ENCODE peak calls at places on chromosomes 5 and 9, in four cellular contexts. Z is substantia nigra; P is AML-193; D is activated naive CD4-positive, alpha-beta T cell treated with Interleukin-2 at 50 U/mL for 16 hours. A is an unnamed sample.

GRCh38 chr9:75891277-75892167 is 1.0 kb downstream of the PCSK5 start:
- DNase-seq in Z (no peak), D (peak; percentile 24), P (no peak), A (peak; percentile 18)

GRCh38 chr9:126684345-126684744 is 70.6 kb downstream of the LMX1B start:
- DNase-seq in D (no peak), Z (no peak), P (no peak), A (no peak)

GRCh38 chr5:106363578-106363977 is 1307.2 kb downstream of the EFNA5 start:
- DNase-seq in D (no peak), P (no peak), Z (no peak), A (no peak)

GRCh38 chr5:115948013-115948605 is 14.2 kb upstream of the LVRN start:
- DNase-seq in D (no peak), Z (no peak), P (peak; percentile 37), A (no peak)

GRCh38 chr5:180784497-180785097 is 18.0 kb downstream of the MGAT1 start:
- DNase-seq in D (peak; percentile 76), Z (no peak), P (peak; percentile 45), A (no peak)

GRCh38 chr9:34346873-34347799 is 17.8 kb downstream of the NUDT2 start:
- DNase-seq in D (no peak), P (no peak), Z (no peak), A (no peak)

GRCh38 chr5:167565555-167565954 is 725.9 kb upstream of the WWC1 start:
- DNase-seq in Z (no peak), D (no peak), P (peak; percentile 2), A (no peak)

GRCh38 chr5:122965111-122965510 is 71.4 kb downstream of the PPIC start:
- DNase-seq in Z (no peak), P (no peak), D (no peak), A (no peak)

GRCh38 chr9:134880484-134881312 is at the start of gene FCN2:
- DNase-seq in P (no peak), Z (no peak), D (no peak), A (no peak)

GRCh38 chr9:136538599-136539426 is 7.0 kb downstream of the NOTCH1 start:
- DNase-seq in Z (no peak), D (peak; percentile 77), P (no peak), A (no peak)

GRCh38 chr5:33679791-33680190 is 212.0 kb downstream of the ADAMTS12 start:
- DNase-seq in Z (no peak), D (no peak), P (no peak), A (no peak)

GRCh38 chr5:79546782-79547428 is 33.0 kb upstream of the HOMER1 start:
- DNase-seq in Z (no peak), P (no peak), D (no peak), A (no peak)

GRCh38 chr5:74543162-74543995 is 97.1 kb downstream of the ENC1 start:
- DNase-seq in Z (no peak), P (no peak), D (no peak), A (peak; percentile 33)

GRCh38 chr9:91560301-91560700 is 136.7 kb upstream of the NFIL3 start:
- DNase-seq in D (no peak), P (no peak), Z (no peak), A (no peak)

GRCh38 chr5:104643320-104643719 is 1080.7 kb upstream of the NUDT12 start:
- DNase-seq in D (no peak), P (no peak), Z (no peak), A (no peak)

GRCh38 chr5:123809594-123810172 is 297.7 kb downstream of the CSNK1G3 start:
- DNase-seq in D (no peak), P (no peak), Z (no peak), A (no peak)

GRCh38 chr9:77170991-77171699 is 6.2 kb upstream of the VPS13A start:
- DNase-seq in D (no peak), Z (no peak), P (no peak), A (no peak)

GRCh38 chr9:127733609-127734008 is 1.5 kb downstream of the TOR2A start:
- DNase-seq in P (no peak), D (no peak), Z (no peak), A (no peak)

GRCh38 chr9:18208166-18209059 is 265.5 kb upstream of the ADAMTSL1 start:
- DNase-seq in D (no peak), P (peak; percentile 10), Z (no peak), A (no peak)

GRCh38 chr5:308672-309271 is 12.7 kb upstream of the AHRR start:
- DNase-seq in D (no peak), Z (no peak), P (no peak), A (no peak)

GRCh38 chr5:538801-539468 is 14.7 kb upstream of the SLC9A3 start:
- DNase-seq in Z (no peak), P (no peak), D (no peak), A (no peak)

GRCh38 chr9:70010015-70010414 is 33.6 kb upstream of the MAMDC2 start:
- DNase-seq in D (no peak), P (no peak), Z (no peak), A (no peak)

GRCh38 chr5:140324041-140324833 is 21.3 kb upstream of the PFDN1 start:
- DNase-seq in P (peak; percentile 47), Z (no peak), D (no peak), A (no peak)

GRCh38 chr5:113480243-113480642 is 8.0 kb downstream of the MCC start:
- DNase-seq in D (no peak), Z (no peak), P (no peak), A (no peak)

GRCh38 chr9:32348289-32348688 is 36.2 kb upstream of the ACO1 start:
- DNase-seq in P (no peak), Z (no peak), D (no peak), A (no peak)

GRCh38 chr9:106921341-106921899 is 58.5 kb downstream of the ZNF462 start:
- DNase-seq in P (no peak), D (no peak), Z (no peak), A (peak; percentile 54)

GRCh38 chr9:127166111-127166510 is 43.7 kb upstream of the ANGPTL2 start:
- DNase-seq in Z (no peak), D (no peak), P (no peak), A (no peak)

GRCh38 chr5:61766141-61766540 is 434.1 kb downstream of the ZSWIM6 start:
- DNase-seq in Z (no peak), P (no peak), D (no peak), A (no peak)

GRCh38 chr5:107313098-107313497 is 357.6 kb downstream of the EFNA5 start:
- DNase-seq in P (no peak), Z (no peak), D (no peak), A (no peak)

A was measured in putamen.